ENCODE peak calls at places on chromosomes 13 and 19, in six cellular contexts. O is stimulated activated CD8-positive, alpha-beta memory T cell treated with anti-CD3 and anti-CD28 coated beads, Interleukin-7, amount 100 ng/mL, for 24 hours; D is HepG2; J is NCI-H526; K is fibroblast of the conjunctiva; V is NCI-H226. G is an unnamed sample.

GRCh38 chr13:112250788-112251445 is 125.2 kb upstream of the SPACA7 start:
- DNase-seq in O (no peak), D (no peak), J (no peak), K (no peak), V (no peak), G (no peak)

GRCh38 chr19:35421362-35421761 is 26.7 kb upstream of the FFAR2 start:
- DNase-seq in O (no peak), D (no peak), J (no peak), K (no peak), V (no peak), G (no peak)

GRCh38 chr19:10643968-10644290 is 10.2 kb upstream of the ILF3 start:
- DNase-seq in O (no peak), D (no peak), J (no peak), K (no peak), V (no peak), G (no peak)

GRCh38 chr13:110503979-110504499 is 57.5 kb downstream of the RAB20 start:
- DNase-seq in O (no peak), D (no peak), J (no peak), K (no peak), V (no peak), G (no peak)

GRCh38 chr13:76329004-76329403 is 557.2 kb downstream of the KCTD12 start:
- DNase-seq in O (no peak), D (no peak), J (no peak), K (no peak), V (no peak), G (no peak)

GRCh38 chr19:4897146-4897545 is 5.5 kb downstream of the ARRDC5 start:
- DNase-seq in O (no peak), D (no peak), J (no peak), K (no peak), V (no peak), G (no peak)

GRCh38 chr19:31285744-31286143 is 63.5 kb downstream of the TSHZ3 start:
- DNase-seq in O (no peak), D (no peak), J (no peak), K (no peak), V (no peak), G (no peak)

GRCh38 chr13:111184685-111185401 is 69.7 kb downstream of the ARHGEF7 start:
- DNase-seq in O (no peak), D (no peak), J (no peak), K (no peak), V (no peak), G (no peak)

GRCh38 chr13:25371608-25372274 is at the start of gene ATP8A2:
- DNase-seq in O (no peak), D (no peak), J (no peak), K (no peak), V (no peak), G (no peak)

GRCh38 chr19:12232961-12233360 is 61.7 kb downstream of the ZNF44 start:
- DNase-seq in O (no peak), D (no peak), J (no peak), K (no peak), V (no peak), G (no peak)

GRCh38 chr13:22278336-22278929 is 607.6 kb downstream of the FGF9 start:
- DNase-seq in O (peak), D (peak), J (peak), K (no peak), V (no peak), G (no peak)

GRCh38 chr13:90533866-90534265 is 813.6 kb upstream of the MIR17HG start:
- DNase-seq in O (no peak), D (no peak), J (no peak), K (no peak), V (no peak), G (no peak)

GRCh38 chr13:102680842-102681725 is 13.8 kb downstream of the METTL21C start:
- DNase-seq in O (no peak), D (no peak), J (no peak), K (peak), V (no peak), G (no peak)

GRCh38 chr19:1041835-1042685 is 2.2 kb downstream of the ABCA7 start:
- DNase-seq in O (no peak), D (no peak), J (peak), K (no peak), V (peak), G (no peak)

GRCh38 chr13:108755084-108755483 is 125.7 kb downstream of the MYO16 start:
- DNase-seq in O (no peak), D (no peak), J (no peak), K (no peak), V (no peak), G (no peak)

GRCh38 chr19:40277356-40277755 is 7.8 kb downstream of the AKT2 start:
- DNase-seq in O (no peak), D (no peak), J (no peak), K (no peak), V (no peak), G (no peak)

GRCh38 chr19:16588089-16588823 is 16.0 kb upstream of the SLC35E1 start:
- DNase-seq in O (no peak), D (no peak), J (no peak), K (no peak), V (no peak), G (no peak)

GRCh38 chr19:55206664-55207500 is 2.4 kb downstream of the PTPRH start:
- DNase-seq in O (peak), D (peak), J (no peak), K (peak), V (peak), G (peak)

GRCh38 chr19:13506550-13506878 is 235 bp upstream of the CACNA1A start:
- DNase-seq in O (no peak), D (no peak), J (no peak), K (no peak), V (no peak), G (no peak)

GRCh38 chr13:64428196-64428595 is 2801.9 kb downstream of the PCDH9 start:
- DNase-seq in O (no peak), D (no peak), J (no peak), K (no peak), V (no peak), G (no peak)

GRCh38 chr19:30942636-30943035 is 406.6 kb downstream of the TSHZ3 start:
- DNase-seq in O (no peak), D (no peak), J (no peak), K (no peak), V (no peak), G (no peak)

GRCh38 chr13:24348797-24349515 is 39.6 kb downstream of the C1QTNF9 start:
- DNase-seq in O (no peak), D (no peak), J (no peak), K (no peak), V (no peak), G (no peak)

GRCh38 chr13:73107459-73107858 is 48.7 kb downstream of the KLF5 start:
- DNase-seq in O (no peak), D (no peak), J (peak), K (no peak), V (no peak), G (no peak)

GRCh38 chr13:24615911-24616472 is 64.2 kb upstream of the ATP12A start:
- DNase-seq in O (no peak), D (no peak), J (no peak), K (no peak), V (no peak), G (no peak)

GRCh38 chr13:30446122-30446500 is 19.6 kb downstream of the HMGB1 start:
- DNase-seq in O (no peak), D (no peak), J (no peak), K (no peak), V (no peak), G (no peak)

GRCh38 chr13:74128171-74128767 is 5.9 kb downstream of the KLF12 start:
- DNase-seq in O (no peak), D (peak), J (no peak), K (no peak), V (no peak), G (no peak)

GRCh38 chr19:36103842-36104552 is 6.9 kb upstream of the OVOL3 start:
- DNase-seq in O (no peak), D (no peak), J (no peak), K (no peak), V (peak), G (no peak)

GRCh38 chr19:17737690-17738153 is 13.6 kb upstream of the FCHO1 start:
- DNase-seq in O (no peak), D (no peak), J (no peak), K (no peak), V (no peak), G (no peak)

GRCh38 chr13:80664930-80665329 is 324.0 kb upstream of the SPRY2 start:
- DNase-seq in O (no peak), D (no peak), J (no peak), K (no peak), V (peak), G (no peak)

GRCh38 chr19:6801397-6802086 is 29.0 kb downstream of the VAV1 start:
- DNase-seq in O (peak), D (no peak), J (peak), K (no peak), V (peak), G (no peak)

GRCh38 chr13:70347947-70348620 is 239.8 kb upstream of the KLHL1 start:
- DNase-seq in O (no peak), D (no peak), J (no peak), K (no peak), V (no peak), G (no peak)

GRCh38 chr13:62209539-62209938 is 793.9 kb upstream of the PCDH20 start:
- DNase-seq in O (no peak), D (no peak), J (no peak), K (no peak), V (no peak), G (no peak)

GRCh38 chr19:45115809-45116615 is 23.0 kb downstream of the PPP1R37 start:
- DNase-seq in O (no peak), D (no peak), J (peak), K (no peak), V (no peak), G (no peak)

GRCh38 chr19:1122021-1122971 is 18.5 kb downstream of the GPX4 start:
- DNase-seq in O (no peak), D (no peak), J (no peak), K (no peak), V (no peak), G (no peak)

GRCh38 chr19:38201731-38202130 is 22.3 kb downstream of the DPF1 start:
- DNase-seq in O (no peak), D (no peak), J (no peak), K (no peak), V (no peak), G (no peak)

GRCh38 chr13:24073657-24074056 is 86.9 kb upstream of the SPATA13 start:
- DNase-seq in O (no peak), D (no peak), J (no peak), K (no peak), V (no peak), G (no peak)

G was measured in retinal pigment epithelial cell.